ENCODE peak calls at places on chromosomes 16 and 17, in five cellular contexts. One of them, this sample, is unnamed.

GRCh38 chr17:68431661-68432071 is 25.6 kb downstream of the WIPI1 start:
- DNase-seq in H1: no peak
- DNase-seq in K562: no peak
- DNase-seq in GM12878: no peak
- DNase-seq in HepG2: peak
- DNase-seq in this sample: peak

GRCh38 chr16:50531901-50532300 is 16.3 kb upstream of the NKD1 start:
- DNase-seq in H1: no peak
- DNase-seq in K562: no peak
- DNase-seq in GM12878: no peak
- DNase-seq in HepG2: no peak
- DNase-seq in this sample: no peak

GRCh38 chr17:74011963-74012362 is 191.5 kb upstream of the RPL38 start:
- DNase-seq in H1: no peak
- DNase-seq in K562: no peak
- DNase-seq in GM12878: no peak
- DNase-seq in HepG2: no peak
- DNase-seq in this sample: no peak

GRCh38 chr16:23171234-23171948 is 11.2 kb upstream of the SCNN1G start:
- DNase-seq in H1: no peak
- DNase-seq in K562: no peak
- DNase-seq in GM12878: no peak
- DNase-seq in HepG2: no peak
- DNase-seq in this sample: no peak

GRCh38 chr16:7303677-7304200 is 28.9 kb upstream of the RBFOX1 start:
- DNase-seq in H1: no peak
- DNase-seq in K562: no peak
- DNase-seq in GM12878: no peak
- DNase-seq in HepG2: no peak
- DNase-seq in this sample: no peak

GRCh38 chr16:81511371-81511770 is 66.8 kb downstream of the CMIP start:
- DNase-seq in H1: no peak
- DNase-seq in K562: no peak
- DNase-seq in GM12878: no peak
- DNase-seq in HepG2: peak
- DNase-seq in this sample: peak

GRCh38 chr17:28221751-28222414 is 97.1 kb upstream of the TMEM97 start:
- DNase-seq in H1: no peak
- DNase-seq in K562: no peak
- DNase-seq in GM12878: no peak
- DNase-seq in HepG2: no peak
- DNase-seq in this sample: no peak

GRCh38 chr17:10120749-10121148 is 77.7 kb downstream of the GAS7 start:
- DNase-seq in H1: no peak
- DNase-seq in K562: no peak
- DNase-seq in GM12878: no peak
- DNase-seq in HepG2: no peak
- DNase-seq in this sample: no peak

GRCh38 chr16:24130494-24131085 is 125.5 kb upstream of the CACNG3 start:
- DNase-seq in H1: no peak
- DNase-seq in K562: no peak
- DNase-seq in GM12878: no peak
- DNase-seq in HepG2: no peak
- DNase-seq in this sample: no peak

GRCh38 chr16:75250089-75250808 is 1.2 kb downstream of the BCAR1 start:
- DNase-seq in H1: no peak
- DNase-seq in K562: no peak
- DNase-seq in GM12878: no peak
- DNase-seq in HepG2: no peak
- DNase-seq in this sample: no peak

GRCh38 chr17:4998027-4998665 is 396 bp downstream of the KIF1C start:
- DNase-seq in H1: no peak
- DNase-seq in K562: no peak
- DNase-seq in GM12878: no peak
- DNase-seq in HepG2: peak
- DNase-seq in this sample: peak

GRCh38 chr17:59427425-59427921 is 96.0 kb downstream of the YPEL2 start:
- DNase-seq in H1: no peak
- DNase-seq in K562: no peak
- DNase-seq in GM12878: no peak
- DNase-seq in HepG2: no peak
- DNase-seq in this sample: peak

GRCh38 chr16:27398894-27399853 is 2.8 kb upstream of the IL21R start:
- DNase-seq in H1: no peak
- DNase-seq in K562: no peak
- DNase-seq in GM12878: peak
- DNase-seq in HepG2: no peak
- DNase-seq in this sample: no peak

GRCh38 chr16:28494141-28494851 is at the start of gene APOBR:
- DNase-seq in H1: no peak
- DNase-seq in K562: peak
- DNase-seq in GM12878: peak
- DNase-seq in HepG2: no peak
- DNase-seq in this sample: no peak

GRCh38 chr16:9913604-9914330 is 268.5 kb downstream of the GRIN2A start:
- DNase-seq in H1: no peak
- DNase-seq in K562: no peak
- DNase-seq in GM12878: no peak
- DNase-seq in HepG2: no peak
- DNase-seq in this sample: no peak

GRCh38 chr16:73616186-73616585 is 568.3 kb upstream of the ZFHX3 start:
- DNase-seq in H1: no peak
- DNase-seq in K562: peak
- DNase-seq in GM12878: no peak
- DNase-seq in HepG2: no peak
- DNase-seq in this sample: peak

GRCh38 chr17:64019486-64020067 is 856 bp downstream of the ICAM2 start:
- DNase-seq in H1: no peak
- DNase-seq in K562: no peak
- DNase-seq in GM12878: peak
- DNase-seq in HepG2: no peak
- DNase-seq in this sample: no peak

GRCh38 chr17:74325743-74326379 is at the start of gene KIF19:
- DNase-seq in H1: no peak
- DNase-seq in K562: peak
- DNase-seq in GM12878: no peak
- DNase-seq in HepG2: no peak
- DNase-seq in this sample: no peak

GRCh38 chr16:66161942-66162341 is 204.5 kb upstream of the CDH5 start:
- DNase-seq in H1: no peak
- DNase-seq in K562: no peak
- DNase-seq in GM12878: no peak
- DNase-seq in HepG2: no peak
- DNase-seq in this sample: peak

GRCh38 chr17:78558181-78558850 is 18.9 kb downstream of the DNAH17 start:
- DNase-seq in H1: no peak
- DNase-seq in K562: peak
- DNase-seq in GM12878: no peak
- DNase-seq in HepG2: peak
- DNase-seq in this sample: peak

GRCh38 chr17:48492401-48493298 is 38.2 kb downstream of the HOXB1 start:
- DNase-seq in H1: no peak
- DNase-seq in K562: peak
- DNase-seq in GM12878: no peak
- DNase-seq in HepG2: no peak
- DNase-seq in this sample: peak

DNA sequence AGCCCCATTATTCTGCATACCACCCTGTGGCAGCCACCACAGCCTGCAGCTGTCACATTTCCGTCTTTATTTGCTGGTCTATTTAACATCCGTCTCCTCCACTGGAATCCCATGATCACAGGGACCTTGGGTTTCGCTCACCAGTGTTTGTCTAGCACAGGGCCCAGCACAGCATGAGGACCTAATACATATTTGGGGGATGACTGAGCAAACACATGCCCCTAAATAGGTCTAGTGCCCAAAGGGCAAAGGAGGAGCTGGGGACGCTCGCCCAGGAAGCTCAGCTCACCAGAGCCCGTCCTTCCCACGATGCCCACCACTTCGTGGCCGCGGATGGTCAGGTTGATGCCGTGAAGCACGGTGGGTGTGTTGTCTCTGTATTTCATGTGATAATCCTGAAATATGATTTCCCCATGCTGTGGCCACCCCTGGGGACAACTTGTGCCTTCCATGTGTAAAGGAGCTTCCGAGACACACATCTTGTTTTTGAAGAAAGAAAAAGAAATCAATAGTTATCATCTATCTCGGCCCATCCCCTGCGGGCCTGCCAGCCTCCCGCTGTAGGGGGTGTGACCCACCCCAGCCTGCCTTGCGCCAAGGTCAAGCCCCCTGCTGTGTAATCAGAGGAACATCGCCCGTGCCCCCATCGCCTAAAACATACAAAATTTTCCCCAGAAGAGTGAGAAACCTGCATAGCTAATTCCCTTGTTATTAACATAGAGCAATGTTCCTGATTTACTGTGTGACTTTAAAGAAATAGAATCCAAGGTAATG is 21.0 kb upstream of the ABCC12 start:
- DNase-seq in H1: no peak
- DNase-seq in K562: no peak
- DNase-seq in GM12878: no peak
- DNase-seq in HepG2: peak
- DNase-seq in this sample: no peak
- TF ChIP-seq KDM1A in H1: no peak
- TF ChIP-seq KDM1A in K562: no peak
- TF ChIP-seq KDM1A in GM12878: no peak
- TF ChIP-seq KDM1A in HepG2: no peak
- TF ChIP-seq KDM1A in this sample: no peak

GRCh38 chr16:88343276-88343791 is 39.4 kb upstream of the ZNF469 start:
- DNase-seq in H1: no peak
- DNase-seq in K562: no peak
- DNase-seq in GM12878: no peak
- DNase-seq in HepG2: no peak
- DNase-seq in this sample: no peak

GRCh38 chr16:88346680-88347505 is 35.9 kb upstream of the ZNF469 start:
- DNase-seq in H1: no peak
- DNase-seq in K562: no peak
- DNase-seq in GM12878: no peak
- DNase-seq in HepG2: no peak
- DNase-seq in this sample: no peak

GRCh38 chr16:88345943-88346560 is 36.7 kb upstream of the ZNF469 start:
- DNase-seq in H1: no peak
- DNase-seq in K562: no peak
- DNase-seq in GM12878: no peak
- DNase-seq in HepG2: no peak
- DNase-seq in this sample: no peak

GRCh38 chr16:88344411-88345030 is 38.2 kb upstream of the ZNF469 start:
- DNase-seq in H1: no peak
- DNase-seq in K562: no peak
- DNase-seq in GM12878: no peak
- DNase-seq in HepG2: no peak
- DNase-seq in this sample: no peak

GRCh38 chr16:88345031-88345942 is 37.5 kb upstream of the ZNF469 start:
- DNase-seq in H1: no peak
- DNase-seq in K562: no peak
- DNase-seq in GM12878: no peak
- DNase-seq in HepG2: no peak
- DNase-seq in this sample: no peak
- TF ChIP-seq KDM1A in H1: no peak
- TF ChIP-seq KDM1A in K562: no peak
- TF ChIP-seq KDM1A in GM12878: no peak
- TF ChIP-seq KDM1A in HepG2: no peak
- TF ChIP-seq KDM1A in this sample: no peak

DNA sequence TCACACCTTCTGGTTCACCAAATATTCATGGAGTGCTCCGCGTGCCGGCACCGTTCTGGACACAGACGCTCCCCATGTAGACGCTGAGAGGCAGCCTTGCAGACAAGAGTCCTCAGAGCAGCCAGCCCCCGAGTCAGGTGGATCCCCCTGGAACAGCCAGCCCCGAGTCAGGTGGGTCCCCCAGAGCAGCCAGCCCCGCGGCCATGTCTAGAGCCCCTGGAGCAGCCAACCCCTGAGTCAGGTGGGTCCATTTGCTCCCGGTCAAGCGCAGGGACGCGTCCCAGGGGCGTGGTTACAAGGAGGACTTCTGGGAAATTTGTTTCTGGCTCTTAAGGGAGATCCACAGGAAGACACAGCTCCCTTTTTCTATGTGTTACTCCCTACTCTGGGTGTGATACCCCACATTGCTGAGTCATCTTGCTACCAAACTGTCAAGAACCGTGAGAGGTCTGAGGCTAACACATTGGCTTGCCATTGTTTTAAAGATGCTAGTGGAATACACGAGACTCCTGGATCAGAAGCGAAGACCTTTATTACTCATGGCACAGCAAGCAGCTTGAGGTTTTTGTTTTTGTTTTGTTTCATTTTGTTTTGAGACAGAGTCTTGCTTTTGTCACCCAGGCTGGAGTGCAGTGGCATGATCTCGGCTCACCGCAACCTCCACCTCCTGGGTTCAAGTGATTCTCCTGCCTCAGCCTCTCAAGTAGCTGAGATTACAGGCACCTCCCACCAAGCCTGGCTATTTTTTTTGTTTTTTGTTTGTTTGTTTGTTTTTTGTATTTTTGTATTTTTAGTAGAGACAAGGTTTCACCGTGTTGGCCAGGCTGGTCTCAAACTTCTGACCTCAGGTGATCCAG is 43.3 kb upstream of the CBFA2T3 start:
- DNase-seq in H1: no peak
- DNase-seq in K562: peak
- DNase-seq in GM12878: peak
- DNase-seq in HepG2: no peak
- DNase-seq in this sample: no peak
- TF ChIP-seq KDM1A in H1: no peak
- TF ChIP-seq KDM1A in K562: peak
- TF ChIP-seq KDM1A in GM12878: no peak
- TF ChIP-seq KDM1A in HepG2: no peak
- TF ChIP-seq KDM1A in this sample: no peak

DNA sequence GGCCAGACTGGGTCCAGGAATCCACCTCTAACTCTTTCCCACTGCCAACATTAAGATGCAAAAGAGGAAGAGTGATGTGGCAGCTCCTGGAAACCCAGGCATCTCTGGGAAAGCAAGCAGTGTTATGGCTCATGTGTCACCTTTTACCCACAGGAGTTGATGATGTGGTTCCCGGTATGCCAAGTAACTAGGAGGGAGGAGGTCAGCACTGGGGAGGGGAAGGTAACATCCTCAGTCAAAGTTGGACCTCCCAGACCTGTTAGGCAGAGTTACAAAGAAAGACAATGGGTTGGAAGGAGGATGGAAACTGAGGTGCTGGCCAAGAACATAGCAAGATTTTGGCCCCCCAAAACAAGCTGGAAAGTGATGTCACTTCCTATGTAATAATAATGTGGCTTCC is 11.4 kb downstream of the KRABD2 start:
- DNase-seq in H1: no peak
- DNase-seq in K562: no peak
- DNase-seq in GM12878: no peak
- DNase-seq in HepG2: no peak
- DNase-seq in this sample: no peak
- TF ChIP-seq KDM1A in H1: no peak
- TF ChIP-seq KDM1A in K562: no peak
- TF ChIP-seq KDM1A in GM12878: no peak
- TF ChIP-seq KDM1A in HepG2: no peak
- TF ChIP-seq KDM1A in this sample: no peak

GRCh38 chr17:60959011-60959410 is 281.4 kb downstream of the BCAS3 start:
- DNase-seq in H1: no peak
- DNase-seq in K562: no peak
- DNase-seq in GM12878: no peak
- DNase-seq in HepG2: no peak
- DNase-seq in this sample: no peak
- TF ChIP-seq KDM1A in H1: no peak
- TF ChIP-seq KDM1A in K562: no peak
- TF ChIP-seq KDM1A in GM12878: no peak
- TF ChIP-seq KDM1A in HepG2: no peak
- TF ChIP-seq KDM1A in this sample: no peak

This sample was measured in A549.